ENCODE peak calls at places on chromosomes 7 and 10, in ten cellular contexts. One of them, this sample, is unnamed.
A peak's percentile ranks its signal among the peaks of the same experiment; 100 is the strongest.

GRCh38 chr10:86170255-86171153 is 196.1 kb downstream of the GRID1 start:
- DNase-seq in ELR: no peak
- DNase-seq in adrenal gland: no peak
- DNase-seq in H54: no peak
- DNase-seq in IMR-90: no peak
- DNase-seq in H9: no peak
- DNase-seq in RWPE1: no peak
- DNase-seq in NCI-H146: no peak
- DNase-seq in left kidney: no peak
- DNase-seq in stimulated activated effector memory CD8-positive, alpha-beta T cell treated with anti-CD3 and anti-CD28 coated beads, Interleukin-12 subunit alpha, Interleukin-12 subunit beta, amount 100 ng/mL, for 72 hours: no peak
- DNase-seq in this sample: no peak

GRCh38 chr7:13115157-13115772 is 427.8 kb downstream of the ARL4A start:
- DNase-seq in ELR: no peak
- DNase-seq in adrenal gland: no peak
- DNase-seq in H54: no peak
- DNase-seq in IMR-90: peak; percentile 16
- DNase-seq in H9: no peak
- DNase-seq in RWPE1: no peak
- DNase-seq in NCI-H146: no peak
- DNase-seq in left kidney: peak; percentile 11
- DNase-seq in stimulated activated effector memory CD8-positive, alpha-beta T cell treated with anti-CD3 and anti-CD28 coated beads, Interleukin-12 subunit alpha, Interleukin-12 subunit beta, amount 100 ng/mL, for 72 hours: no peak
- DNase-seq in this sample: no peak

GRCh38 chr10:4650109-4650508 is 175.9 kb upstream of the AKR1E2 start:
- DNase-seq in ELR: no peak
- DNase-seq in adrenal gland: no peak
- DNase-seq in H54: no peak
- DNase-seq in IMR-90: peak; percentile 66
- DNase-seq in H9: no peak
- DNase-seq in RWPE1: no peak
- DNase-seq in NCI-H146: no peak
- DNase-seq in left kidney: no peak
- DNase-seq in stimulated activated effector memory CD8-positive, alpha-beta T cell treated with anti-CD3 and anti-CD28 coated beads, Interleukin-12 subunit alpha, Interleukin-12 subunit beta, amount 100 ng/mL, for 72 hours: no peak
- DNase-seq in this sample: no peak

GRCh38 chr7:125468855-125469174 is 539.2 kb upstream of the POT1 start:
- DNase-seq in ELR: no peak
- DNase-seq in adrenal gland: no peak
- DNase-seq in H54: no peak
- DNase-seq in IMR-90: no peak
- DNase-seq in H9: no peak
- DNase-seq in RWPE1: no peak
- DNase-seq in NCI-H146: no peak
- DNase-seq in left kidney: no peak
- DNase-seq in stimulated activated effector memory CD8-positive, alpha-beta T cell treated with anti-CD3 and anti-CD28 coated beads, Interleukin-12 subunit alpha, Interleukin-12 subunit beta, amount 100 ng/mL, for 72 hours: no peak
- DNase-seq in this sample: no peak

GRCh38 chr7:134962270-134962669 is 24.0 kb upstream of the AGBL3 start:
- DNase-seq in ELR: no peak
- DNase-seq in adrenal gland: no peak
- DNase-seq in H54: no peak
- DNase-seq in IMR-90: no peak
- DNase-seq in H9: no peak
- DNase-seq in RWPE1: no peak
- DNase-seq in NCI-H146: no peak
- DNase-seq in left kidney: no peak
- DNase-seq in stimulated activated effector memory CD8-positive, alpha-beta T cell treated with anti-CD3 and anti-CD28 coated beads, Interleukin-12 subunit alpha, Interleukin-12 subunit beta, amount 100 ng/mL, for 72 hours: no peak
- DNase-seq in this sample: no peak

GRCh38 chr10:5776881-5777197 is 36.4 kb downstream of the GDI2 start:
- DNase-seq in ELR: peak; percentile 75
- DNase-seq in adrenal gland: peak; percentile 53
- DNase-seq in H54: peak; percentile 7
- DNase-seq in IMR-90: peak; percentile 71
- DNase-seq in H9: no peak
- DNase-seq in RWPE1: no peak
- DNase-seq in NCI-H146: no peak
- DNase-seq in left kidney: no peak
- DNase-seq in stimulated activated effector memory CD8-positive, alpha-beta T cell treated with anti-CD3 and anti-CD28 coated beads, Interleukin-12 subunit alpha, Interleukin-12 subunit beta, amount 100 ng/mL, for 72 hours: no peak
- DNase-seq in this sample: no peak

GRCh38 chr10:4241724-4242345 is 456.8 kb upstream of the KLF6 start:
- DNase-seq in ELR: peak; percentile 92
- DNase-seq in adrenal gland: no peak
- DNase-seq in H54: no peak
- DNase-seq in IMR-90: peak; percentile 100
- DNase-seq in H9: no peak
- DNase-seq in RWPE1: no peak
- DNase-seq in NCI-H146: no peak
- DNase-seq in left kidney: peak; percentile 87
- DNase-seq in stimulated activated effector memory CD8-positive, alpha-beta T cell treated with anti-CD3 and anti-CD28 coated beads, Interleukin-12 subunit alpha, Interleukin-12 subunit beta, amount 100 ng/mL, for 72 hours: no peak
- DNase-seq in this sample: peak; percentile 58

GRCh38 chr7:124403112-124403511 is 362.5 kb downstream of the GPR37 start:
- DNase-seq in ELR: no peak
- DNase-seq in adrenal gland: no peak
- DNase-seq in H54: no peak
- DNase-seq in IMR-90: no peak
- DNase-seq in H9: no peak
- DNase-seq in RWPE1: no peak
- DNase-seq in NCI-H146: no peak
- DNase-seq in left kidney: no peak
- DNase-seq in stimulated activated effector memory CD8-positive, alpha-beta T cell treated with anti-CD3 and anti-CD28 coated beads, Interleukin-12 subunit alpha, Interleukin-12 subunit beta, amount 100 ng/mL, for 72 hours: no peak
- DNase-seq in this sample: no peak

GRCh38 chr7:41599760-41600159 is 103.1 kb downstream of the INHBA start:
- DNase-seq in ELR: no peak
- DNase-seq in adrenal gland: no peak
- DNase-seq in H54: no peak
- DNase-seq in IMR-90: no peak
- DNase-seq in H9: peak; percentile 72
- DNase-seq in RWPE1: no peak
- DNase-seq in NCI-H146: no peak
- DNase-seq in left kidney: no peak
- DNase-seq in stimulated activated effector memory CD8-positive, alpha-beta T cell treated with anti-CD3 and anti-CD28 coated beads, Interleukin-12 subunit alpha, Interleukin-12 subunit beta, amount 100 ng/mL, for 72 hours: no peak
- DNase-seq in this sample: no peak

GRCh38 chr7:1829111-1829510 is 159.0 kb downstream of the ELFN1 start:
- DNase-seq in ELR: no peak
- DNase-seq in adrenal gland: no peak
- DNase-seq in H54: no peak
- DNase-seq in IMR-90: no peak
- DNase-seq in H9: no peak
- DNase-seq in RWPE1: no peak
- DNase-seq in NCI-H146: no peak
- DNase-seq in left kidney: no peak
- DNase-seq in stimulated activated effector memory CD8-positive, alpha-beta T cell treated with anti-CD3 and anti-CD28 coated beads, Interleukin-12 subunit alpha, Interleukin-12 subunit beta, amount 100 ng/mL, for 72 hours: no peak
- DNase-seq in this sample: no peak

GRCh38 chr7:112205348-112206237 is 606 bp downstream of the DOCK4 start:
- DNase-seq in ELR: peak; percentile 60
- DNase-seq in adrenal gland: peak; percentile 70
- DNase-seq in H54: peak; percentile 14
- DNase-seq in IMR-90: peak; percentile 64
- DNase-seq in H9: peak; percentile 64
- DNase-seq in RWPE1: peak; percentile 54
- DNase-seq in NCI-H146: peak; percentile 65
- DNase-seq in left kidney: peak; percentile 88
- DNase-seq in stimulated activated effector memory CD8-positive, alpha-beta T cell treated with anti-CD3 and anti-CD28 coated beads, Interleukin-12 subunit alpha, Interleukin-12 subunit beta, amount 100 ng/mL, for 72 hours: peak; percentile 17
- DNase-seq in this sample: peak; percentile 37

GRCh38 chr7:23938937-23939552 is 229.0 kb downstream of the STK31 start:
- DNase-seq in ELR: peak; percentile 71
- DNase-seq in adrenal gland: no peak
- DNase-seq in H54: peak; percentile 30
- DNase-seq in IMR-90: peak; percentile 11
- DNase-seq in H9: peak; percentile 72
- DNase-seq in RWPE1: peak; percentile 45
- DNase-seq in NCI-H146: peak; percentile 75
- DNase-seq in left kidney: peak; percentile 77
- DNase-seq in stimulated activated effector memory CD8-positive, alpha-beta T cell treated with anti-CD3 and anti-CD28 coated beads, Interleukin-12 subunit alpha, Interleukin-12 subunit beta, amount 100 ng/mL, for 72 hours: no peak
- DNase-seq in this sample: peak; percentile 36

GRCh38 chr7:96949766-96950165 is 55.6 kb upstream of the DLX6 start:
- DNase-seq in ELR: no peak
- DNase-seq in adrenal gland: no peak
- DNase-seq in H54: no peak
- DNase-seq in IMR-90: no peak
- DNase-seq in H9: no peak
- DNase-seq in RWPE1: no peak
- DNase-seq in NCI-H146: no peak
- DNase-seq in left kidney: peak; percentile 12
- DNase-seq in stimulated activated effector memory CD8-positive, alpha-beta T cell treated with anti-CD3 and anti-CD28 coated beads, Interleukin-12 subunit alpha, Interleukin-12 subunit beta, amount 100 ng/mL, for 72 hours: no peak
- DNase-seq in this sample: no peak

GRCh38 chr10:83274088-83274487 is 865.2 kb upstream of the GHITM start:
- DNase-seq in ELR: no peak
- DNase-seq in adrenal gland: no peak
- DNase-seq in H54: no peak
- DNase-seq in IMR-90: no peak
- DNase-seq in H9: no peak
- DNase-seq in RWPE1: no peak
- DNase-seq in NCI-H146: no peak
- DNase-seq in left kidney: peak; percentile 19
- DNase-seq in stimulated activated effector memory CD8-positive, alpha-beta T cell treated with anti-CD3 and anti-CD28 coated beads, Interleukin-12 subunit alpha, Interleukin-12 subunit beta, amount 100 ng/mL, for 72 hours: no peak
- DNase-seq in this sample: no peak

GRCh38 chr7:151139791-151140190 is 27.7 kb downstream of the GBX1 start:
- DNase-seq in ELR: no peak
- DNase-seq in adrenal gland: no peak
- DNase-seq in H54: no peak
- DNase-seq in IMR-90: no peak
- DNase-seq in H9: no peak
- DNase-seq in RWPE1: no peak
- DNase-seq in NCI-H146: no peak
- DNase-seq in left kidney: no peak
- DNase-seq in stimulated activated effector memory CD8-positive, alpha-beta T cell treated with anti-CD3 and anti-CD28 coated beads, Interleukin-12 subunit alpha, Interleukin-12 subunit beta, amount 100 ng/mL, for 72 hours: no peak
- DNase-seq in this sample: no peak

GRCh38 chr10:97981816-97982215 is 48.6 kb downstream of the CRTAC1 start:
- DNase-seq in ELR: no peak
- DNase-seq in adrenal gland: no peak
- DNase-seq in H54: no peak
- DNase-seq in IMR-90: no peak
- DNase-seq in H9: no peak
- DNase-seq in RWPE1: no peak
- DNase-seq in NCI-H146: no peak
- DNase-seq in left kidney: no peak
- DNase-seq in stimulated activated effector memory CD8-positive, alpha-beta T cell treated with anti-CD3 and anti-CD28 coated beads, Interleukin-12 subunit alpha, Interleukin-12 subunit beta, amount 100 ng/mL, for 72 hours: no peak
- DNase-seq in this sample: no peak

This sample was measured in COLO829.